ENCODE peak calls at places on chromosomes 2 and 18, in seven cellular contexts. N, T, B, M, O, S and D are unnamed samples.

GRCh38 chr2:241441492-241441891 is 66.9 kb downstream of the STK25 start:
- DNase-seq in N (no peak), T (no peak), B (no peak), M (no peak), O (no peak), S (no peak), D (no peak)

GRCh38 chr2:71472019-71472418 is 18.7 kb downstream of the DYSF start:
- DNase-seq in N (no peak), T (no peak), B (no peak), M (no peak), O (no peak), S (no peak), D (no peak)

GRCh38 chr2:12762337-12762736 is 45.6 kb downstream of the TRIB2 start:
- DNase-seq in N (no peak), T (no peak), B (no peak), M (no peak), O (no peak), S (no peak), D (no peak)

GRCh38 chr2:207311316-207312005 is 145.7 kb upstream of the KLF7 start:
- DNase-seq in N (peak), T (peak), B (no peak), M (peak), O (no peak), S (peak), D (peak)

GRCh38 chr2:70388813-70389212 is 86.9 kb upstream of the FAM136A start:
- DNase-seq in N (no peak), T (no peak), B (no peak), M (no peak), O (no peak), S (no peak), D (no peak)

GRCh38 chr2:11292464-11293255 is 51.8 kb downstream of the ROCK2 start:
- DNase-seq in N (no peak), T (no peak), B (no peak), M (no peak), O (no peak), S (no peak), D (no peak)

GRCh38 chr18:48022531-48023330 is 92.3 kb upstream of the SMAD2 start:
- DNase-seq in N (peak), T (peak), B (no peak), M (peak), O (peak), S (peak), D (no peak)

GRCh38 chr18:75548353-75548752 is 120.8 kb upstream of the SMIM21 start:
- DNase-seq in N (no peak), T (peak), B (no peak), M (no peak), O (no peak), S (peak), D (no peak)

GRCh38 chr2:198471291-198471690 is 666.9 kb downstream of the PLCL1 start:
- DNase-seq in N (no peak), T (no peak), B (no peak), M (no peak), O (no peak), S (no peak), D (no peak)

GRCh38 chr2:72325592-72326422 is 178.1 kb upstream of the CYP26B1 start:
- DNase-seq in N (peak), T (no peak), B (peak), M (peak), O (no peak), S (no peak), D (no peak)

GRCh38 chr2:238692562-238692961 is 155.3 kb upstream of the TWIST2 start:
- DNase-seq in N (no peak), T (no peak), B (no peak), M (no peak), O (no peak), S (no peak), D (no peak)

GRCh38 chr2:238690673-238690965 is 157.3 kb upstream of the TWIST2 start:
- DNase-seq in N (no peak), T (no peak), B (no peak), M (no peak), O (no peak), S (no peak), D (no peak)

GRCh38 chr2:238689871-238690672 is 157.8 kb upstream of the TWIST2 start:
- DNase-seq in N (no peak), T (no peak), B (no peak), M (no peak), O (no peak), S (no peak), D (no peak)

GRCh38 chr2:238693337-238694093 is 154.4 kb upstream of the TWIST2 start:
- DNase-seq in N (no peak), T (no peak), B (no peak), M (no peak), O (no peak), S (no peak), D (no peak)

GRCh38 chr2:238691596-238692491 is 156.0 kb upstream of the TWIST2 start:
- DNase-seq in N (no peak), T (no peak), B (no peak), M (no peak), O (no peak), S (no peak), D (no peak)
- TF ChIP-seq SIN3A in N (no peak), T (no peak), B (no peak), M (no peak), O (no peak), S (no peak), D (no peak)

GRCh38 chr2:27308359-27308875 is at the start of gene UCN:
- DNase-seq in N (no peak), T (no peak), B (peak), M (no peak), O (no peak), S (peak), D (no peak)

GRCh38 chr2:27309651-27310050 is 1.4 kb upstream of the UCN start:
- DNase-seq in N (no peak), T (no peak), B (no peak), M (no peak), O (no peak), S (no peak), D (no peak)

GRCh38 chr2:27306657-27307544 is 1.3 kb downstream of the UCN start:
- DNase-seq in N (no peak), T (no peak), B (peak), M (no peak), O (no peak), S (peak), D (no peak)

GRCh38 chr2:27306136-27306535 is 2.1 kb downstream of the UCN start:
- DNase-seq in N (no peak), T (no peak), B (no peak), M (no peak), O (no peak), S (no peak), D (no peak)

DNA sequence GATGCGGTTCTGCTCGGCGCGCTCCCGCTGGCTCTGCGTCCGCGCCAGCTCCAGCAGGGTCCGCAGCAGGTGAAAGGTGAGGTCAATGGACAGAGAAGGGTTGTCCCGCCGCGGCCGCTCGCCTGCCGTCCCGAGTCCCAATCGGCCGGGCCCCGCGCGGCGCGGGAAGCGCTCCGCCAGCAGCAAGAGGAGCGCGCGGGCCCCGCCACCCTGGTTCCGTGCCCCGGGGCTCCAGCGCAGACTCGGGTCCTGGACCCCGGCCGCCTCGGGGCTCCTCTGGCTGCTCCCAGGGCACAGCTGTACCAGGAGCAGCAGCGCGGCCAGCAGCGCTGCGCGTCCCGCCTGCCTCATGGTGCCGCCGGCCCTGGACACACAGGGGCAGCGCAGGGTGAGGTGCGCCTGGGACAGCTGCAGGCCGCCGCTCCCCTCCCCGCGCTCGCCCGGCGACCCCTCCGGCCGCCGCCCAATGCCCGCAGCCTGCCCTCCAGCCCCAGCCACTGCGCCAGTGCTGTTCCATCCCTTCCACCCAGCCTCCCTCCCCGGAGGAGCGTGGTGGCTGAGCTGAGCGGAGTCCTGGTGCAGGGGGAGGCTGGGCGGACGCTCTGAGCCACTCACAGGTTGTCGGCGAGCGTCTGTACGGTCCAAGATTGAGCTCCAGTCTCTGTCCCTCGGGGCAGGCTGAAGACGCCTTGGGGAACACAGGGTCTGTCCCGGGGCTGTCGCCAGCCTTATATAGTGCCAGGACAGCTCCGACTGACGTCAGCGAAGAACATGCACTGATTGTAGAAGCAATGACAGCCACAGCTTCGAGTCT is 493 bp downstream of the UCN start:
- DNase-seq in N (no peak), T (no peak), B (peak), M (no peak), O (no peak), S (peak), D (no peak)
- TF ChIP-seq SIN3A in N (no peak), T (no peak), B (no peak), M (no peak), O (no peak), S (no peak), D (no peak)

DNA sequence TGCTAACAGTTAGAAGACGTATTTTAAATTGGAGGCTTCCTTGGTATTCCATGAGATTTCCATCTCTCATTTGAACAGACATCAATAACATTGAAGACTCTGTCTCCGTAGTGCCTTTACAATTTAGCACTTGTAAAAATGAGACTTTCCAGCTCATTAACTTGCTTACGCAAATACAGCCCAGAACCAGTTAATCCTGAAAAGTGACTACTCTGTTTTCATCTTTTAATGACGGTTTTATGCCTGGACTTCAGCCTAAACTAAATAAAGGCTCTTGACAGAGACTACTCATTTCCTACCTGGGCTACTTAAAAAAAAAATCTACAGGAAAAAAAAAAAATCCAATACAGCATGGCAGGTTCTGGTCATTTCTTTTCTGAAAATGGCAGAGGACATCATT is 148.6 kb downstream of the LRATD1 start:
- DNase-seq in N (no peak), T (no peak), B (no peak), M (no peak), O (no peak), S (no peak), D (no peak)
- TF ChIP-seq SIN3A in N (no peak), T (no peak), B (no peak), M (no peak), O (no peak), S (no peak), D (no peak)

DNA sequence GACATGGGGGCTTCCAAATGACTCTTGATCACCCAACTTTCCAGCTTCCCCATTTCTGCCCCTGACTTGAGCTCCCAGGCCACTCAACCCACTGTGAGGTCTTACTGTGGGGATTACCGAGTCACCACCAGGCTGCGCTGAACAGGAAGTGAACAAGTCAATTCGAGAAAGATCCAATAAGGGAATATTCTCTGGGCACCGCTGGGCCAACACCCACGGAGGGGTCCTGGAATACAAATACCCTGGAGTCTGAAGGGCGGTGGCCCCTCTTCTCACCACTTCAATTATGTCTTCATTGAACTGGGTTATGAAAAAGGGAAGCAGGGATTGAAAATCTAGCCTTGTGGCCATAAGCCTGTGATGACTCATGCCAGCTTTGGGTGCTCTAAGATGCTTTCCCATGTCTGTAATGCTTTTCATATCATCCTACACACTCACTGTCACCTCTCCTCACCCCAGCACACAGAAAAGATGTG is 37.7 kb downstream of the BCL11A start:
- DNase-seq in N (no peak), T (no peak), B (peak), M (no peak), O (peak), S (no peak), D (no peak)
- TF ChIP-seq SIN3A in N (no peak), T (no peak), B (no peak), M (no peak), O (no peak), S (no peak), D (no peak)

GRCh38 chr18:22066083-22066485 is 103.3 kb upstream of the GATA6 start:
- DNase-seq in N (peak), T (no peak), B (no peak), M (peak), O (no peak), S (no peak), D (no peak)
- TF ChIP-seq SIN3A in N (no peak), T (no peak), B (no peak), M (no peak), O (no peak), S (no peak), D (no peak)